ENCODE peak calls at places on chromosomes 13 and 19, in eight cellular contexts. X is GM10248; R is effector CD4-positive, alpha-beta T cell; S is stimulated activated naive B cell treated with anti-CD40 and anti-IgM and Interleukin-4, amounts not matched to agents 10 μg/mL and 1 μg/mL and 100 μg/mL, for 72 hours; U is memory B cell; H is heart right ventricle; O is GDM1; Q is Karpas-422. F is an unnamed sample.
A peak's percentile ranks its signal among the peaks of the same experiment; 100 is the strongest.

GRCh38 chr13:114263590-114263989 is 17.8 kb upstream of the UPF3A start:
- DNase-seq in X (no peak), R (no peak), S (no peak), U (no peak), H (no peak), O (peak; percentile 55), Q (no peak), F (no peak)

GRCh38 chr13:34657716-34658115 is 284.4 kb upstream of the NBEA start:
- DNase-seq in X (no peak), R (no peak), S (no peak), U (no peak), H (no peak), O (no peak), Q (no peak), F (no peak)

GRCh38 chr13:112506046-112506445 is 81.9 kb downstream of the TUBGCP3 start:
- DNase-seq in X (no peak), R (no peak), S (no peak), U (no peak), H (no peak), O (no peak), Q (no peak), F (no peak)

GRCh38 chr19:33000510-33000909 is 28.5 kb downstream of the FAAP24 start:
- DNase-seq in X (no peak), R (no peak), S (no peak), U (no peak), H (no peak), O (no peak), Q (no peak), F (no peak)

GRCh38 chr13:110705356-110705825 is 525 bp downstream of the CARS2 start:
- DNase-seq in X (no peak), R (no peak), S (no peak), U (no peak), H (no peak), O (no peak), Q (peak; percentile 53), F (no peak)

GRCh38 chr19:2923510-2923909 is 21.3 kb downstream of the ZNF77 start:
- DNase-seq in X (no peak), R (no peak), S (no peak), U (no peak), H (no peak), O (no peak), Q (no peak), F (peak; percentile 45)

GRCh38 chr19:48989701-48990291 is 3.3 kb downstream of the GYS1 start:
- DNase-seq in X (no peak), R (no peak), S (no peak), U (no peak), H (peak; percentile 59), O (no peak), Q (no peak), F (no peak)

GRCh38 chr19:12984683-12985048 is 10.6 kb upstream of the NFIX start:
- DNase-seq in X (no peak), R (no peak), S (no peak), U (no peak), H (no peak), O (no peak), Q (no peak), F (no peak)

GRCh38 chr19:23002690-23003422 is at the start of gene ZNF728:
- DNase-seq in X (peak; percentile 5), R (no peak), S (no peak), U (no peak), H (peak; percentile 79), O (no peak), Q (no peak), F (peak; percentile 76)

GRCh38 chr19:8641908-8642547 is 11.6 kb downstream of the NFILZ start:
- DNase-seq in X (peak; percentile 35), R (no peak), S (no peak), U (no peak), H (no peak), O (peak; percentile 34), Q (peak; percentile 70), F (no peak)